ENCODE peak calls at places on chromosomes 3 and 15, in ten cellular contexts. R is activated naive CD8-positive, alpha-beta T cell treated with anti-CD3 and anti-CD28 coated beads, Interleukin-2, amount 50 U/mL, for 24 hours; S is activated T-helper 9 cell treated with anti-CD3 and anti-CD28 coated beads, Interleukin-2, amount 50 U/mL, for 16 hours; K is HL-60; B is effector CD4-positive, alpha-beta T cell; V is HFF-Myc; D is mesenteric fat pad; Z is NCI-H1105 treated with DMSO at 0.1 percent for 48 hours; Q is progenitor cell of endocrine pancreas; G is NCI-H1092 treated with DMSO at 0.1 percent for 48 hours. J is an unnamed sample.
A peak's percentile ranks its signal among the peaks of the same experiment; 100 is the strongest.

GRCh38 chr15:42034628-42035177 is 13.9 kb upstream of the PLA2G4E start:
- DNase-seq in R (no peak), V (no peak), G (no peak), K (no peak), B (no peak), Z (no peak), Q (no peak), S (no peak), D (no peak), J (no peak)

GRCh38 chr15:92707880-92708551 is 52.4 kb upstream of the FAM174B start:
- DNase-seq in K (no peak), Z (no peak), G (no peak), S (no peak), B (no peak), R (no peak), Q (no peak), D (no peak), V (no peak), J (no peak)

GRCh38 chr3:13580256-13581023 is 31.5 kb downstream of the FBLN2 start:
- DNase-seq in V (no peak), Z (no peak), Q (no peak), B (no peak), S (no peak), D (no peak), K (no peak), G (no peak), R (no peak), J (no peak)

GRCh38 chr3:160450846-160451245 is 1.3 kb upstream of the TRIM59 start:
- DNase-seq in V (peak; percentile 54), Q (no peak), Z (no peak), S (no peak), R (no peak), K (no peak), D (no peak), G (no peak), B (no peak), J (no peak)

GRCh38 chr3:114539525-114539924 is 245.7 kb downstream of the TIGIT start:
- DNase-seq in B (no peak), D (no peak), G (no peak), Z (no peak), V (no peak), S (no peak), K (no peak), Q (no peak), R (no peak), J (no peak)

GRCh38 chr15:75354454-75354853 is 7.6 kb downstream of the NEIL1 start:
- DNase-seq in V (no peak), Q (no peak), Z (no peak), K (no peak), R (no peak), S (no peak), G (no peak), D (no peak), B (no peak), J (no peak)

GRCh38 chr3:134373278-134373941 is 837 bp downstream of the AMOTL2 start:
- DNase-seq in V (peak; percentile 68), Q (peak; percentile 74), Z (peak; percentile 63), G (no peak), R (no peak), S (no peak), D (peak; percentile 90), B (no peak), K (no peak), J (no peak)

GRCh38 chr3:138186803-138187295 is 252 bp upstream of the ARMC8 start:
- DNase-seq in K (no peak), Z (peak; percentile 96), S (peak; percentile 83), D (peak; percentile 96), R (peak; percentile 89), Q (peak; percentile 72), B (peak; percentile 83), G (no peak), V (no peak), J (no peak)

GRCh38 chr3:8560608-8561007 is 59.0 kb downstream of the LMCD1 start:
- DNase-seq in V (no peak), Z (no peak), Q (no peak), B (no peak), S (no peak), R (no peak), G (no peak), D (no peak), K (no peak), J (no peak)

GRCh38 chr15:69854521-69855171 is 243.1 kb downstream of the TLE3 start:
- DNase-seq in R (no peak), Q (no peak), S (no peak), Z (no peak), D (no peak), V (no peak), G (no peak), B (no peak), K (no peak), J (no peak)

GRCh38 chr15:94069834-94070233 is 161.5 kb upstream of the MCTP2 start:
- DNase-seq in B (no peak), G (no peak), D (no peak), K (no peak), Q (no peak), R (no peak), Z (no peak), V (no peak), S (no peak), J (no peak)

GRCh38 chr3:147365196-147366115 is 40.9 kb downstream of the ZIC4 start:
- DNase-seq in G (no peak), R (no peak), S (no peak), K (no peak), Z (no peak), B (no peak), D (no peak), Q (no peak), V (no peak), J (no peak)

GRCh38 chr15:49286649-49287394 is 116.8 kb downstream of the GALK2 start:
- DNase-seq in Q (no peak), D (no peak), B (no peak), S (no peak), R (no peak), K (no peak), G (no peak), Z (no peak), V (no peak), J (no peak)

GRCh38 chr3:52022323-52023100 is 26.8 kb upstream of the RPL29 start:
- DNase-seq in Q (no peak), R (no peak), B (no peak), S (no peak), G (no peak), K (no peak), D (no peak), Z (no peak), V (no peak), J (no peak)

GRCh38 chr15:67196672-67197363 is 57.6 kb downstream of the AAGAB start:
- DNase-seq in G (no peak), V (no peak), S (no peak), Z (no peak), R (no peak), K (no peak), B (no peak), Q (no peak), D (no peak), J (no peak)

GRCh38 chr3:86988235-86988634 is 2.7 kb downstream of the VGLL3 start:
- DNase-seq in S (no peak), V (no peak), Z (no peak), G (no peak), K (no peak), Q (no peak), D (no peak), R (no peak), B (no peak), J (no peak)

GRCh38 chr3:100536093-100536492 is 43.7 kb downstream of the TMEM45A start:
- DNase-seq in Z (no peak), Q (no peak), G (no peak), K (no peak), V (no peak), B (no peak), D (no peak), S (no peak), R (no peak), J (no peak)

GRCh38 chr3:30775070-30775469 is 119.4 kb downstream of the GADL1 start:
- DNase-seq in R (no peak), V (no peak), S (no peak), K (no peak), D (no peak), B (no peak), G (peak; percentile 3), Z (peak; percentile 24), Q (no peak), J (no peak)

GRCh38 chr3:188468672-188469071 is 314.7 kb downstream of the LPP start:
- DNase-seq in V (no peak), R (no peak), G (peak; percentile 11), K (peak; percentile 35), D (no peak), S (no peak), Z (peak; percentile 82), Q (no peak), B (no peak), J (no peak)

J was measured in cortex of kidney.